ENCODE peak calls at places on chromosome 20, in nine cellular contexts. One of them, this sample, is unnamed.

GRCh38 chr20:872855-873520 is 39.5 kb downstream of the FAM110A start:
- DNase-seq in endothelial cell of umbilical vein: no peak
- DNase-seq in breast epithelium: no peak
- DNase-seq in GM23338: peak; percentile 84
- DNase-seq in prostate gland: no peak
- DNase-seq in upper lobe of left lung: no peak
- DNase-seq in HepG2: no peak
- DNase-seq in Panc1: no peak
- DNase-seq in transverse colon: no peak
- DNase-seq in this sample: peak; percentile 77

GRCh38 chr20:37879843-37880242 is 23.1 kb upstream of the VSTM2L start:
- DNase-seq in endothelial cell of umbilical vein: no peak
- DNase-seq in breast epithelium: no peak
- DNase-seq in GM23338: no peak
- DNase-seq in prostate gland: no peak
- DNase-seq in upper lobe of left lung: no peak
- DNase-seq in HepG2: no peak
- DNase-seq in Panc1: no peak
- DNase-seq in transverse colon: no peak
- DNase-seq in this sample: no peak

GRCh38 chr20:48769111-48769879 is 58.5 kb downstream of the PREX1 start:
- DNase-seq in endothelial cell of umbilical vein: no peak
- DNase-seq in breast epithelium: no peak
- DNase-seq in GM23338: peak; percentile 41
- DNase-seq in prostate gland: no peak
- DNase-seq in upper lobe of left lung: peak; percentile 80
- DNase-seq in HepG2: no peak
- DNase-seq in Panc1: no peak
- DNase-seq in transverse colon: no peak
- DNase-seq in this sample: no peak

GRCh38 chr20:24544371-24544770 is 74.9 kb downstream of the SYNDIG1 start:
- DNase-seq in endothelial cell of umbilical vein: no peak
- DNase-seq in breast epithelium: no peak
- DNase-seq in GM23338: no peak
- DNase-seq in prostate gland: no peak
- DNase-seq in upper lobe of left lung: no peak
- DNase-seq in HepG2: no peak
- DNase-seq in Panc1: no peak
- DNase-seq in transverse colon: no peak
- DNase-seq in this sample: peak; percentile 77

GRCh38 chr20:48180039-48180438 is 394.8 kb upstream of the SULF2 start:
- DNase-seq in endothelial cell of umbilical vein: peak; percentile 6
- DNase-seq in breast epithelium: no peak
- DNase-seq in GM23338: no peak
- DNase-seq in prostate gland: no peak
- DNase-seq in upper lobe of left lung: no peak
- DNase-seq in HepG2: peak; percentile 50
- DNase-seq in Panc1: no peak
- DNase-seq in transverse colon: no peak
- DNase-seq in this sample: no peak

GRCh38 chr20:13009682-13010406 is 1.1 kb downstream of the SPTLC3 start:
- DNase-seq in endothelial cell of umbilical vein: peak; percentile 71
- DNase-seq in breast epithelium: no peak
- DNase-seq in GM23338: no peak
- DNase-seq in prostate gland: peak; percentile 71
- DNase-seq in upper lobe of left lung: peak; percentile 26
- DNase-seq in HepG2: peak; percentile 63
- DNase-seq in Panc1: peak; percentile 10
- DNase-seq in transverse colon: peak; percentile 30
- DNase-seq in this sample: no peak

GRCh38 chr20:1391640-1392442 is 1.0 kb downstream of the FKBP1A start:
- DNase-seq in endothelial cell of umbilical vein: peak; percentile 94
- DNase-seq in breast epithelium: no peak
- DNase-seq in GM23338: peak; percentile 64
- DNase-seq in prostate gland: no peak
- DNase-seq in upper lobe of left lung: peak; percentile 70
- DNase-seq in HepG2: no peak
- DNase-seq in Panc1: no peak
- DNase-seq in transverse colon: no peak
- DNase-seq in this sample: no peak

GRCh38 chr20:48332555-48332954 is 495.2 kb downstream of the PREX1 start:
- DNase-seq in endothelial cell of umbilical vein: no peak
- DNase-seq in breast epithelium: no peak
- DNase-seq in GM23338: no peak
- DNase-seq in prostate gland: no peak
- DNase-seq in upper lobe of left lung: no peak
- DNase-seq in HepG2: no peak
- DNase-seq in Panc1: no peak
- DNase-seq in transverse colon: no peak
- DNase-seq in this sample: no peak

GRCh38 chr20:59701236-59701635 is 96.9 kb downstream of the PHACTR3 start:
- DNase-seq in endothelial cell of umbilical vein: no peak
- DNase-seq in breast epithelium: no peak
- DNase-seq in GM23338: no peak
- DNase-seq in prostate gland: no peak
- DNase-seq in upper lobe of left lung: no peak
- DNase-seq in HepG2: no peak
- DNase-seq in Panc1: no peak
- DNase-seq in transverse colon: no peak
- DNase-seq in this sample: no peak

GRCh38 chr20:13013411-13013810 is 4.6 kb downstream of the SPTLC3 start:
- DNase-seq in endothelial cell of umbilical vein: no peak
- DNase-seq in breast epithelium: no peak
- DNase-seq in GM23338: no peak
- DNase-seq in prostate gland: no peak
- DNase-seq in upper lobe of left lung: no peak
- DNase-seq in HepG2: no peak
- DNase-seq in Panc1: no peak
- DNase-seq in transverse colon: no peak
- DNase-seq in this sample: no peak

GRCh38 chr20:63568986-63569949 is 4.8 kb downstream of the HELZ2 start:
- DNase-seq in endothelial cell of umbilical vein: no peak
- DNase-seq in breast epithelium: no peak
- DNase-seq in GM23338: no peak
- DNase-seq in prostate gland: no peak
- DNase-seq in upper lobe of left lung: no peak
- DNase-seq in HepG2: no peak
- DNase-seq in Panc1: no peak
- DNase-seq in transverse colon: peak; percentile 42
- DNase-seq in this sample: no peak

GRCh38 chr20:18056174-18057105 is 1.3 kb downstream of the OVOL2 start:
- DNase-seq in endothelial cell of umbilical vein: no peak
- DNase-seq in breast epithelium: no peak
- DNase-seq in GM23338: peak; percentile 56
- DNase-seq in prostate gland: no peak
- DNase-seq in upper lobe of left lung: peak; percentile 39
- DNase-seq in HepG2: no peak
- DNase-seq in Panc1: no peak
- DNase-seq in transverse colon: peak; percentile 81
- DNase-seq in this sample: no peak

GRCh38 chr20:25254986-25255680 is 7.2 kb downstream of the PYGB start:
- DNase-seq in endothelial cell of umbilical vein: no peak
- DNase-seq in breast epithelium: peak; percentile 79
- DNase-seq in GM23338: no peak
- DNase-seq in prostate gland: peak; percentile 85
- DNase-seq in upper lobe of left lung: peak; percentile 86
- DNase-seq in HepG2: no peak
- DNase-seq in Panc1: no peak
- DNase-seq in transverse colon: peak; percentile 76
- DNase-seq in this sample: no peak

GRCh38 chr20:444862-445426 is 17.4 kb downstream of the TBC1D20 start:
- DNase-seq in endothelial cell of umbilical vein: peak; percentile 42
- DNase-seq in breast epithelium: no peak
- DNase-seq in GM23338: no peak
- DNase-seq in prostate gland: no peak
- DNase-seq in upper lobe of left lung: no peak
- DNase-seq in HepG2: no peak
- DNase-seq in Panc1: no peak
- DNase-seq in transverse colon: no peak
- DNase-seq in this sample: no peak

GRCh38 chr20:47379433-47380150 is 23.1 kb upstream of the ZMYND8 start:
- DNase-seq in endothelial cell of umbilical vein: no peak
- DNase-seq in breast epithelium: no peak
- DNase-seq in GM23338: no peak
- DNase-seq in prostate gland: no peak
- DNase-seq in upper lobe of left lung: no peak
- DNase-seq in HepG2: no peak
- DNase-seq in Panc1: no peak
- DNase-seq in transverse colon: no peak
- DNase-seq in this sample: no peak

GRCh38 chr20:53154540-53154939 is 182.4 kb downstream of the TSHZ2 start:
- DNase-seq in endothelial cell of umbilical vein: no peak
- DNase-seq in breast epithelium: no peak
- DNase-seq in GM23338: no peak
- DNase-seq in prostate gland: no peak
- DNase-seq in upper lobe of left lung: no peak
- DNase-seq in HepG2: no peak
- DNase-seq in Panc1: no peak
- DNase-seq in transverse colon: no peak
- DNase-seq in this sample: no peak

GRCh38 chr20:42179768-42180167 is 561.6 kb upstream of the CHD6 start:
- DNase-seq in endothelial cell of umbilical vein: no peak
- DNase-seq in breast epithelium: no peak
- DNase-seq in GM23338: peak; percentile 1
- DNase-seq in prostate gland: no peak
- DNase-seq in upper lobe of left lung: no peak
- DNase-seq in HepG2: no peak
- DNase-seq in Panc1: no peak
- DNase-seq in transverse colon: no peak
- DNase-seq in this sample: no peak
- H3K27ac ChIP-seq in endothelial cell of umbilical vein: no peak overlapping the region
- H3K27ac ChIP-seq in breast epithelium: no peak overlapping the region
- H3K27ac ChIP-seq in GM23338: no peak overlapping the region
- H3K27ac ChIP-seq in prostate gland: no peak overlapping the region
- H3K27ac ChIP-seq in upper lobe of left lung: no peak overlapping the region
- H3K27ac ChIP-seq in HepG2: no peak overlapping the region
- H3K27ac ChIP-seq in Panc1: no peak overlapping the region
- H3K27ac ChIP-seq in transverse colon: no peak overlapping the region
- H3K27ac ChIP-seq in this sample: no peak overlapping the region

DNA sequence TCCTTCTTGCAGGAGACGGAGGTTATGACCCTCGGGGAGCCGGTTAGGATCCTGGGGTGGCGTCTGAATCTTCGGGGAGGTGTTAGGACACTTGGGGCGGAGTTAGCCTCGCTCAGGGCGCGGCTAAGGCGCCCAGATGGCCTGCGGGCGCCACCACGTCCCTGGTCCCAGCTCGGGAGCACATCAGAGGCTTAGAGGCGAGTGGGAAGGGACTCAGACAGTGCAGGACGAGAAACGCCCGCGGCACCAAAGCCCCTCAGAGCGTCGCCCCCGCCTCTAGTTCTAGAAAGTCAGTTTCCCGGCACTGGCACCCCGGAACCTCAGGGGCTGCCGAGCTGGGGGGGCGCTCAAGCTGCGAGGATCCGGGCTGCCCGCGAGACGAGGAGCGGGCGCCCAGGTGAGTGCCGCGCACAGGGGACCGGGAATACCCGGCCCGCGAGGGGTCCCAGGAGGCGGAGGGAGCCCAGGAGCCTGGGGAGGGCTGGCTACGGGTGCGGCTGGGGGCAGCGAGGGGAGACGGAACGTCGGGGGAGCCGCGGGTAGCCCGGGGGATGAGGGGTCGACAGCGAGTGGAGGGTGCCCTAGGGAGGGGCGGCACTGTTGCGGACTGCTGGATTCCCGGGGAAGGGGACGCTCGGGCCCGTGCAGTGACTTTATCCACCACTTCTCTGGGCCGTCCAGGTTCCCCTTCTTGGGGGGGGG is at the start of gene HCK:
- DNase-seq in endothelial cell of umbilical vein: no peak
- DNase-seq in breast epithelium: no peak
- DNase-seq in GM23338: peak; percentile 79
- DNase-seq in prostate gland: no peak
- DNase-seq in upper lobe of left lung: peak; percentile 74
- DNase-seq in HepG2: no peak
- DNase-seq in Panc1: no peak
- DNase-seq in transverse colon: peak; percentile 30
- DNase-seq in this sample: no peak
- TF ChIP-seq POLR2AphosphoS5 in endothelial cell of umbilical vein: no peak
- TF ChIP-seq POLR2AphosphoS5 in breast epithelium: no peak
- TF ChIP-seq POLR2AphosphoS5 in GM23338: no peak
- TF ChIP-seq POLR2AphosphoS5 in prostate gland: no peak
- TF ChIP-seq POLR2AphosphoS5 in upper lobe of left lung: no peak
- TF ChIP-seq POLR2AphosphoS5 in HepG2: no peak
- TF ChIP-seq POLR2AphosphoS5 in Panc1: no peak
- TF ChIP-seq POLR2AphosphoS5 in transverse colon: no peak
- TF ChIP-seq POLR2AphosphoS5 in this sample: no peak

GRCh38 chr20:34439168-34439567 is 76.1 kb downstream of the ITCH start:
- DNase-seq in endothelial cell of umbilical vein: no peak
- DNase-seq in breast epithelium: no peak
- DNase-seq in GM23338: no peak
- DNase-seq in prostate gland: no peak
- DNase-seq in upper lobe of left lung: no peak
- DNase-seq in HepG2: no peak
- DNase-seq in Panc1: no peak
- DNase-seq in transverse colon: no peak
- DNase-seq in this sample: no peak
- H3K36me3 ChIP-seq in endothelial cell of umbilical vein: peaks cover 8% of the 10 kb centered on the region
- H3K36me3 ChIP-seq in breast epithelium: no peaks in the 10 kb centered on the region
- H3K36me3 ChIP-seq in GM23338: peaks cover 48% of the 10 kb centered on the region
- H3K36me3 ChIP-seq in prostate gland: no peaks in the 10 kb centered on the region
- H3K36me3 ChIP-seq in upper lobe of left lung: peaks cover 59% of the 10 kb centered on the region
- H3K36me3 ChIP-seq in HepG2: peaks cover 28% of the 10 kb centered on the region
- H3K36me3 ChIP-seq in Panc1: peaks cover 16% of the 10 kb centered on the region
- H3K36me3 ChIP-seq in transverse colon: no peaks in the 10 kb centered on the region
- H3K36me3 ChIP-seq in this sample: peaks cover 55% of the 10 kb centered on the region

GRCh38 chr20:3934628-3935027 is 45.4 kb downstream of the PANK2 start:
- DNase-seq in endothelial cell of umbilical vein: no peak
- DNase-seq in breast epithelium: no peak
- DNase-seq in GM23338: no peak
- DNase-seq in prostate gland: no peak
- DNase-seq in upper lobe of left lung: no peak
- DNase-seq in HepG2: no peak
- DNase-seq in Panc1: no peak
- DNase-seq in transverse colon: no peak
- DNase-seq in this sample: no peak

GRCh38 chr20:3931664-3932063 is 42.5 kb downstream of the PANK2 start:
- DNase-seq in endothelial cell of umbilical vein: no peak
- DNase-seq in breast epithelium: no peak
- DNase-seq in GM23338: no peak
- DNase-seq in prostate gland: no peak
- DNase-seq in upper lobe of left lung: no peak
- DNase-seq in HepG2: no peak
- DNase-seq in Panc1: no peak
- DNase-seq in transverse colon: no peak
- DNase-seq in this sample: no peak

GRCh38 chr20:3932277-3933073 is 43.3 kb downstream of the PANK2 start:
- DNase-seq in endothelial cell of umbilical vein: peak; percentile 82
- DNase-seq in breast epithelium: no peak
- DNase-seq in GM23338: no peak
- DNase-seq in prostate gland: no peak
- DNase-seq in upper lobe of left lung: no peak
- DNase-seq in HepG2: no peak
- DNase-seq in Panc1: no peak
- DNase-seq in transverse colon: no peak
- DNase-seq in this sample: no peak

GRCh38 chr20:3935295-3935955 is 46.2 kb downstream of the PANK2 start:
- DNase-seq in endothelial cell of umbilical vein: no peak
- DNase-seq in breast epithelium: no peak
- DNase-seq in GM23338: no peak
- DNase-seq in prostate gland: peak; percentile 63
- DNase-seq in upper lobe of left lung: no peak
- DNase-seq in HepG2: no peak
- DNase-seq in Panc1: no peak
- DNase-seq in transverse colon: no peak
- DNase-seq in this sample: no peak

GRCh38 chr20:3933126-3933684 is 44.0 kb downstream of the PANK2 start:
- DNase-seq in endothelial cell of umbilical vein: no peak
- DNase-seq in breast epithelium: no peak
- DNase-seq in GM23338: no peak
- DNase-seq in prostate gland: no peak
- DNase-seq in upper lobe of left lung: no peak
- DNase-seq in HepG2: no peak
- DNase-seq in Panc1: no peak
- DNase-seq in transverse colon: no peak
- DNase-seq in this sample: no peak
- H3K27ac ChIP-seq in endothelial cell of umbilical vein: no peak overlapping the region
- H3K27ac ChIP-seq in breast epithelium: peak overlapping the region; percentile 75
- H3K27ac ChIP-seq in GM23338: no peak overlapping the region
- H3K27ac ChIP-seq in prostate gland: peak overlapping the region; percentile 69
- H3K27ac ChIP-seq in upper lobe of left lung: peak overlapping the region; percentile 54
- H3K27ac ChIP-seq in HepG2: no peak overlapping the region
- H3K27ac ChIP-seq in Panc1: peak overlapping the region; percentile 83
- H3K27ac ChIP-seq in transverse colon: peak overlapping the region; percentile 65
- H3K27ac ChIP-seq in this sample: peak overlapping the region; percentile 81

This sample was measured in vagina.